ENCODE peak calls at places on chromosome 14, in seven cellular contexts. One of them, this sample, is unnamed.
A peak's percentile ranks its signal among the peaks of the same experiment; 100 is the strongest.

GRCh38 chr14:24952851-24953666 is 96.9 kb downstream of the STXBP6 start:
- DNase-seq in sigmoid colon: no peak
- DNase-seq in SHP77: no peak
- DNase-seq in NCI-H510A treated with DMSO at 0.1 percent for 48 hours: no peak
- DNase-seq in activated gamma-delta T cell treated with Interleukin-2 at 50 U/mL for 16 hours: no peak
- DNase-seq in T1000: no peak
- DNase-seq in occipital lobe: peak; percentile 8
- DNase-seq in this sample: peak; percentile 73

GRCh38 chr14:75793806-75794205 is 132.8 kb downstream of the TTLL5 start:
- DNase-seq in occipital lobe: no peak
- DNase-seq in T1000: no peak
- DNase-seq in NCI-H510A treated with DMSO at 0.1 percent for 48 hours: no peak
- DNase-seq in SHP77: no peak
- DNase-seq in activated gamma-delta T cell treated with Interleukin-2 at 50 U/mL for 16 hours: no peak
- DNase-seq in sigmoid colon: no peak
- DNase-seq in this sample: no peak

GRCh38 chr14:52723514-52724359 is 6.2 kb upstream of the STYX start:
- DNase-seq in sigmoid colon: no peak
- DNase-seq in activated gamma-delta T cell treated with Interleukin-2 at 50 U/mL for 16 hours: no peak
- DNase-seq in NCI-H510A treated with DMSO at 0.1 percent for 48 hours: no peak
- DNase-seq in SHP77: no peak
- DNase-seq in occipital lobe: no peak
- DNase-seq in T1000: no peak
- DNase-seq in this sample: no peak

GRCh38 chr14:71529855-71530254 is 402.4 kb upstream of the RGS6 start:
- DNase-seq in sigmoid colon: no peak
- DNase-seq in SHP77: no peak
- DNase-seq in activated gamma-delta T cell treated with Interleukin-2 at 50 U/mL for 16 hours: no peak
- DNase-seq in occipital lobe: no peak
- DNase-seq in NCI-H510A treated with DMSO at 0.1 percent for 48 hours: no peak
- DNase-seq in T1000: no peak
- DNase-seq in this sample: no peak

GRCh38 chr14:67170706-67171105 is 18.5 kb upstream of the GARIN2 start:
- DNase-seq in activated gamma-delta T cell treated with Interleukin-2 at 50 U/mL for 16 hours: no peak
- DNase-seq in SHP77: no peak
- DNase-seq in occipital lobe: no peak
- DNase-seq in sigmoid colon: no peak
- DNase-seq in T1000: no peak
- DNase-seq in NCI-H510A treated with DMSO at 0.1 percent for 48 hours: no peak
- DNase-seq in this sample: no peak

GRCh38 chr14:97368900-97369564 is 571.9 kb downstream of the VRK1 start:
- DNase-seq in activated gamma-delta T cell treated with Interleukin-2 at 50 U/mL for 16 hours: no peak
- DNase-seq in sigmoid colon: no peak
- DNase-seq in occipital lobe: no peak
- DNase-seq in T1000: no peak
- DNase-seq in NCI-H510A treated with DMSO at 0.1 percent for 48 hours: no peak
- DNase-seq in SHP77: no peak
- DNase-seq in this sample: no peak

GRCh38 chr14:71433303-71433702 is 498.9 kb upstream of the RGS6 start:
- DNase-seq in NCI-H510A treated with DMSO at 0.1 percent for 48 hours: no peak
- DNase-seq in occipital lobe: no peak
- DNase-seq in SHP77: no peak
- DNase-seq in T1000: no peak
- DNase-seq in activated gamma-delta T cell treated with Interleukin-2 at 50 U/mL for 16 hours: no peak
- DNase-seq in sigmoid colon: no peak
- DNase-seq in this sample: no peak

GRCh38 chr14:63960926-63961567 is 108.2 kb downstream of the SYNE2 start:
- DNase-seq in T1000: no peak
- DNase-seq in NCI-H510A treated with DMSO at 0.1 percent for 48 hours: peak; percentile 48
- DNase-seq in SHP77: no peak
- DNase-seq in occipital lobe: no peak
- DNase-seq in activated gamma-delta T cell treated with Interleukin-2 at 50 U/mL for 16 hours: no peak
- DNase-seq in sigmoid colon: no peak
- DNase-seq in this sample: no peak

GRCh38 chr14:102288139-102288538 is 16.8 kb downstream of the MOK start:
- DNase-seq in T1000: no peak
- DNase-seq in NCI-H510A treated with DMSO at 0.1 percent for 48 hours: no peak
- DNase-seq in occipital lobe: no peak
- DNase-seq in SHP77: no peak
- DNase-seq in sigmoid colon: no peak
- DNase-seq in activated gamma-delta T cell treated with Interleukin-2 at 50 U/mL for 16 hours: no peak
- DNase-seq in this sample: no peak

GRCh38 chr14:104805326-104805678 is 4.4 kb downstream of the ZBTB42 start:
- DNase-seq in T1000: peak; percentile 82
- DNase-seq in activated gamma-delta T cell treated with Interleukin-2 at 50 U/mL for 16 hours: no peak
- DNase-seq in NCI-H510A treated with DMSO at 0.1 percent for 48 hours: no peak
- DNase-seq in occipital lobe: no peak
- DNase-seq in sigmoid colon: no peak
- DNase-seq in SHP77: no peak
- DNase-seq in this sample: no peak

GRCh38 chr14:104393898-104394605 is 185.5 kb upstream of the C14orf180 start:
- DNase-seq in sigmoid colon: peak; percentile 67
- DNase-seq in occipital lobe: no peak
- DNase-seq in NCI-H510A treated with DMSO at 0.1 percent for 48 hours: no peak
- DNase-seq in T1000: no peak
- DNase-seq in activated gamma-delta T cell treated with Interleukin-2 at 50 U/mL for 16 hours: peak; percentile 81
- DNase-seq in SHP77: no peak
- DNase-seq in this sample: no peak

GRCh38 chr14:87901196-87901595 is 91.8 kb downstream of the GALC start:
- DNase-seq in NCI-H510A treated with DMSO at 0.1 percent for 48 hours: no peak
- DNase-seq in T1000: no peak
- DNase-seq in SHP77: no peak
- DNase-seq in activated gamma-delta T cell treated with Interleukin-2 at 50 U/mL for 16 hours: no peak
- DNase-seq in occipital lobe: peak; percentile 15
- DNase-seq in sigmoid colon: no peak
- DNase-seq in this sample: no peak

GRCh38 chr14:64755661-64756265 is 51.5 kb downstream of the PLEKHG3 start:
- DNase-seq in sigmoid colon: no peak
- DNase-seq in SHP77: no peak
- DNase-seq in activated gamma-delta T cell treated with Interleukin-2 at 50 U/mL for 16 hours: peak; percentile 59
- DNase-seq in T1000: no peak
- DNase-seq in NCI-H510A treated with DMSO at 0.1 percent for 48 hours: no peak
- DNase-seq in occipital lobe: no peak
- DNase-seq in this sample: no peak

This sample was measured in COLO829.